ENCODE peak calls at places on chromosomes 1 and 21, in nine cellular contexts. P is activated T-cell treated with anti-CD3 and anti-CD28 coated beads, Interleukin-2, amount 50 U/mL, for 4 hours; A is fibroblast of lung; Q is DMS153; U is head of caudate nucleus; S is tibial nerve; O is activated gamma-delta T cell treated with anti-CD3 and anti-CD28 coated beads, Interleukin-2, amount 50 U/mL, for 16 hours; I is activated naive CD4-positive, alpha-beta T cell treated with anti-CD3 and anti-CD28 coated beads, Interleukin-2, amount 10 ng/mL, durations not matched to agents 7 days and 5 days; E is stimulated activated CD4-positive, alpha-beta T cell treated with anti-CD3 and anti-CD28 coated beads, Interleukin-2, amount 100 ng/mL, for 24 hours. Y is an unnamed sample.

GRCh38 chr1:35173516-35174224 is 19.3 kb downstream of the SFPQ start:
- DNase-seq in P (no peak), A (no peak), Q (no peak), U (no peak), S (no peak), O (no peak), I (no peak), E (no peak), Y (no peak)

GRCh38 chr1:3623441-3624150 is 1.2 kb upstream of the TPRG1L start:
- DNase-seq in P (no peak), A (no peak), Q (no peak), U (peak; percentile 8), S (no peak), O (no peak), I (peak; percentile 37), E (no peak), Y (no peak)

GRCh38 chr1:51203874-51204245 is 32.2 kb upstream of the RNF11 start:
- DNase-seq in P (no peak), A (no peak), Q (no peak), U (no peak), S (no peak), O (no peak), I (no peak), E (no peak), Y (no peak)

GRCh38 chr1:246492611-246493245 is 14.4 kb downstream of the SMYD3 start:
- DNase-seq in P (no peak), A (peak; percentile 83), Q (peak; percentile 56), U (peak; percentile 52), S (peak; percentile 28), O (no peak), I (peak; percentile 64), E (peak; percentile 47), Y (peak; percentile 78)

GRCh38 chr21:14787312-14787711 is 241.2 kb upstream of the SAMSN1 start:
- DNase-seq in P (no peak), A (no peak), Q (no peak), U (no peak), S (no peak), O (no peak), I (no peak), E (no peak), Y (no peak)

GRCh38 chr1:41468082-41468762 is 16.3 kb downstream of the EDN2 start:
- DNase-seq in P (no peak), A (no peak), Q (no peak), U (no peak), S (no peak), O (no peak), I (no peak), E (no peak), Y (no peak)

GRCh38 chr1:209512821-209513220 is 70.7 kb upstream of the CAMK1G start:
- DNase-seq in P (no peak), A (no peak), Q (no peak), U (no peak), S (no peak), O (no peak), I (no peak), E (no peak), Y (no peak)

GRCh38 chr1:48182441-48182840 is 40.1 kb upstream of the SLC5A9 start:
- DNase-seq in P (no peak), A (no peak), Q (peak; percentile 98), U (no peak), S (no peak), O (no peak), I (no peak), E (no peak), Y (no peak)

GRCh38 chr1:225565845-225566244 is 87.1 kb downstream of the ENAH start:
- DNase-seq in P (no peak), A (peak; percentile 61), Q (no peak), U (no peak), S (no peak), O (no peak), I (no peak), E (no peak), Y (no peak)

GRCh38 chr1:214106375-214106774 is 118.6 kb downstream of the PROX1 start:
- DNase-seq in P (no peak), A (peak; percentile 32), Q (no peak), U (no peak), S (no peak), O (no peak), I (no peak), E (no peak), Y (no peak)

GRCh38 chr21:42609806-42610205 is 43.6 kb upstream of the PDE9A start:
- DNase-seq in P (no peak), A (no peak), Q (no peak), U (no peak), S (no peak), O (no peak), I (peak; percentile 47), E (peak; percentile 48), Y (no peak)

GRCh38 chr1:18681423-18681835 is 50.8 kb downstream of the PAX7 start:
- DNase-seq in P (no peak), A (no peak), Q (peak; percentile 3), U (no peak), S (no peak), O (no peak), I (peak; percentile 33), E (no peak), Y (no peak)

GRCh38 chr1:36966242-36966641 is 68.1 kb downstream of the GRIK3 start:
- DNase-seq in P (no peak), A (peak; percentile 2), Q (no peak), U (no peak), S (no peak), O (no peak), I (peak; percentile 50), E (peak; percentile 23), Y (peak; percentile 7)

GRCh38 chr1:212630159-212630900 is 21.8 kb downstream of the ATF3 start:
- DNase-seq in P (peak; percentile 58), A (peak; percentile 52), Q (peak; percentile 27), U (peak; percentile 67), S (no peak), O (peak; percentile 40), I (peak; percentile 70), E (peak; percentile 68), Y (peak; percentile 42)

GRCh38 chr1:150974580-150975478 is at the start of gene CERS2:
- DNase-seq in P (peak; percentile 69), A (peak; percentile 75), Q (peak; percentile 68), U (peak; percentile 77), S (peak; percentile 63), O (peak; percentile 54), I (peak; percentile 89), E (peak; percentile 66), Y (peak; percentile 80)

GRCh38 chr1:60974524-60974923 is 107.8 kb upstream of the NFIA start:
- DNase-seq in P (no peak), A (no peak), Q (no peak), U (no peak), S (no peak), O (no peak), I (no peak), E (no peak), Y (no peak)

GRCh38 chr1:182707116-182707515 is 22.7 kb upstream of the RGS8 start:
- DNase-seq in P (no peak), A (no peak), Q (no peak), U (no peak), S (no peak), O (no peak), I (no peak), E (no peak), Y (no peak)

GRCh38 chr1:3651939-3652537 is at the start of gene TP73:
- DNase-seq in P (no peak), A (no peak), Q (no peak), U (no peak), S (no peak), O (no peak), I (peak; percentile 42), E (no peak), Y (no peak)

GRCh38 chr1:41662061-41662655 is 177.7 kb upstream of the EDN2 start:
- DNase-seq in P (peak; percentile 75), A (peak; percentile 83), Q (no peak), U (peak; percentile 60), S (no peak), O (peak; percentile 70), I (peak; percentile 85), E (peak; percentile 79), Y (peak; percentile 43)

GRCh38 chr1:79373481-79374132 is 367.1 kb upstream of the ADGRL4 start:
- DNase-seq in P (no peak), A (peak; percentile 26), Q (peak; percentile 30), U (no peak), S (no peak), O (no peak), I (no peak), E (no peak), Y (peak; percentile 29)

GRCh38 chr1:208165659-208166058 is 78.5 kb downstream of the PLXNA2 start:
- DNase-seq in P (no peak), A (no peak), Q (no peak), U (no peak), S (no peak), O (no peak), I (no peak), E (no peak), Y (no peak)

GRCh38 chr1:150928286-150928685 is 2.1 kb downstream of the SETDB1 start:
- DNase-seq in P (no peak), A (no peak), Q (no peak), U (no peak), S (no peak), O (no peak), I (no peak), E (no peak), Y (no peak)

GRCh38 chr1:227899820-227900449 is 47.8 kb downstream of the WNT9A start:
- DNase-seq in P (no peak), A (no peak), Q (no peak), U (peak; percentile 1), S (no peak), O (no peak), I (peak; percentile 15), E (peak; percentile 5), Y (no peak)

GRCh38 chr1:206461602-206462455 is 8.4 kb upstream of the IKBKE start:
- DNase-seq in P (peak; percentile 78), A (peak; percentile 76), Q (peak; percentile 44), U (peak; percentile 70), S (peak; percentile 76), O (peak; percentile 72), I (peak; percentile 87), E (peak; percentile 84), Y (peak; percentile 79)

GRCh38 chr1:45490121-45490622 is 791 bp downstream of the TESK2 start:
- DNase-seq in P (no peak), A (peak; percentile 32), Q (no peak), U (no peak), S (no peak), O (no peak), I (no peak), E (no peak), Y (peak; percentile 44)

GRCh38 chr1:159714529-159714928 is at the start of gene CRP:
- DNase-seq in P (no peak), A (no peak), Q (no peak), U (no peak), S (no peak), O (no peak), I (no peak), E (no peak), Y (no peak)

GRCh38 chr1:13922440-13922839 is 222.5 kb downstream of the PRDM2 start:
- DNase-seq in P (no peak), A (no peak), Q (no peak), U (no peak), S (no peak), O (no peak), I (no peak), E (no peak), Y (no peak)

Y was measured in endothelial cell of umbilical vein.